ENCODE peak calls at places on chromosome 4, in four cellular contexts. S, L, C and A are unnamed samples. For H3K79me1, the result is how much of the 10 kb centered on the place peaks cover.

GRCh38 chr4:168019019-168019651 is 73.2 kb upstream of the ANXA10 start:
- DNase-seq in S (peak), L (no peak), C (no peak), A (peak)

GRCh38 chr4:33060873-33061542 is 2340.8 kb downstream of the PCDH7 start:
- DNase-seq in S (peak), L (peak), C (peak), A (peak)

GRCh38 chr4:113328514-113328913 is 279.1 kb downstream of the ANK2 start:
- DNase-seq in S (no peak), L (peak), C (peak), A (peak)

GRCh38 chr4:21077967-21078366 is 377.7 kb downstream of the PACRGL start:
- DNase-seq in S (no peak), L (peak), C (no peak), A (peak)

GRCh38 chr4:5460106-5460801 is 248.1 kb downstream of the EVC2 start:
- DNase-seq in S (peak), L (peak), C (peak), A (no peak)

GRCh38 chr4:168794881-168795280 is 215.2 kb downstream of the CBR4 start:
- DNase-seq in S (no peak), L (peak), C (no peak), A (peak)

GRCh38 chr4:124931050-124931449 is 218.5 kb upstream of the ANKRD50 start:
- DNase-seq in S (peak), L (no peak), C (no peak), A (no peak)

GRCh38 chr4:54587516-54587915 is 70.2 kb upstream of the KIT start:
- DNase-seq in S (no peak), L (no peak), C (no peak), A (no peak)

GRCh38 chr4:165583341-165583740 is 204.5 kb downstream of the CPE start:
- DNase-seq in S (no peak), L (no peak), C (no peak), A (no peak)

GRCh38 chr4:101621120-101621519 is 169.4 kb upstream of the BANK1 start:
- DNase-seq in S (peak), L (peak), C (no peak), A (no peak)

GRCh38 chr4:5984843-5985242 is 33.4 kb downstream of the C4orf50 start:
- DNase-seq in S (no peak), L (no peak), C (no peak), A (no peak)

GRCh38 chr4:4941741-4942140 is 77.5 kb downstream of the CYTL1 start:
- DNase-seq in S (no peak), L (no peak), C (no peak), A (no peak)

GRCh38 chr4:184392321-184392720 is 82.0 kb downstream of the IRF2 start:
- DNase-seq in S (no peak), L (no peak), C (no peak), A (no peak)

GRCh38 chr4:56261027-56261426 is 126.3 kb downstream of the AASDH start:
- DNase-seq in S (no peak), L (no peak), C (no peak), A (no peak)

GRCh38 chr4:68404153-68404552 is 43.1 kb upstream of the TMPRSS11E start:
- DNase-seq in S (no peak), L (no peak), C (peak), A (no peak)

GRCh38 chr4:153222790-153223417 is 18.7 kb downstream of the TRIM2 start:
- DNase-seq in S (peak), L (peak), C (peak), A (peak)

GRCh38 chr4:181951265-181951664 is 291.9 kb upstream of the TENM3 start:
- DNase-seq in S (no peak), L (no peak), C (no peak), A (no peak)

GRCh38 chr4:722181-722725 is 16.6 kb downstream of the PCGF3 start:
- DNase-seq in S (no peak), L (no peak), C (no peak), A (no peak)

GRCh38 chr4:721261-722171 is 15.9 kb downstream of the PCGF3 start:
- DNase-seq in S (no peak), L (no peak), C (no peak), A (peak)

GRCh38 chr4:714087-714486 is 8.5 kb downstream of the PCGF3 start:
- DNase-seq in S (no peak), L (no peak), C (no peak), A (no peak)

GRCh38 chr4:718460-718859 is 12.8 kb downstream of the PCGF3 start:
- DNase-seq in S (no peak), L (no peak), C (no peak), A (no peak)

GRCh38 chr4:717601-718320 is 12.1 kb downstream of the PCGF3 start:
- DNase-seq in S (no peak), L (no peak), C (no peak), A (no peak)
- H3K79me1 ChIP-seq in S (under half), L (under half), C (under half), A (under half)

GRCh38 chr4:10104211-10104990 is 12.2 kb downstream of the WDR1 start:
- DNase-seq in S (no peak), L (peak), C (no peak), A (no peak)
- H3K79me1 ChIP-seq in S (under half), L (under half), C (under half), A (under half)

GRCh38 chr4:1241466-1241935 is 7.4 kb downstream of the CTBP1 start:
- DNase-seq in S (no peak), L (no peak), C (no peak), A (no peak)
- H3K79me1 ChIP-seq in S (under half), L (under half), C (under half), A (under half)

GRCh38 chr4:1239949-1240305 is 9.0 kb downstream of the CTBP1 start:
- DNase-seq in S (no peak), L (no peak), C (no peak), A (no peak)

GRCh38 chr4:1243451-1244080 is 5.4 kb downstream of the CTBP1 start:
- DNase-seq in S (no peak), L (no peak), C (no peak), A (no peak)

GRCh38 chr4:1242506-1243450 is 6.2 kb downstream of the CTBP1 start:
- DNase-seq in S (no peak), L (no peak), C (no peak), A (no peak)

GRCh38 chr4:1240721-1241465 is 8.0 kb downstream of the CTBP1 start:
- DNase-seq in S (no peak), L (no peak), C (no peak), A (no peak)

DNA sequence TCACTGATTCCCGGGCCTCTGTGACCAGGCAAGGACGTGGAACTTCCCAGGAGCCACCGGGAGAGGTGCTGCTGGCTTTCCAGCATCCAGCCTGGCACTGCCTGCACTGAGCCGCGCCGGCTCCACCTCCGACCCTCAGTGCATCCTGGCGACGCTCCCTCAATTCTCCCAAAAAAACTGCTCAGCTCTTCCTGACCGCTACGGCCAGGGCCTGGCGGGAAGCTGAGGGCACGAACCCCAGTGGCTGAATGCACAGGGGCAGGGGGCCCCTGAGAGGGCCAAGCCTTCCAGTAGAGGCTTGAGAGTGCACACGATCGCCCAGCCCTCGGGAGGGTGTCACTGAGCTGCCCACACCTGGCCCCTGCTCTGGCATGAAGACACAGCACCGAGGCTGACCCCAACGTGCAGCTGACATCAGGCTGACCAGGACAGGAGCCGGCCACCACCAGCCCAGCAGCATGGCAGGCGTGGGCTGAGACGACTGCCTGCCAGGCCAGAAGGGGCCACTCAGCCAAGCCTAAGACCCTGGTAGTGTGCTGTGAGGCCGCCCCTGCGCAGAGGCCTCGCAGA is 6.9 kb downstream of the CTBP1 start:
- DNase-seq in S (no peak), L (no peak), C (no peak), A (no peak)
- H3K79me1 ChIP-seq in S (under half), L (under half), C (under half), A (under half)

DNA sequence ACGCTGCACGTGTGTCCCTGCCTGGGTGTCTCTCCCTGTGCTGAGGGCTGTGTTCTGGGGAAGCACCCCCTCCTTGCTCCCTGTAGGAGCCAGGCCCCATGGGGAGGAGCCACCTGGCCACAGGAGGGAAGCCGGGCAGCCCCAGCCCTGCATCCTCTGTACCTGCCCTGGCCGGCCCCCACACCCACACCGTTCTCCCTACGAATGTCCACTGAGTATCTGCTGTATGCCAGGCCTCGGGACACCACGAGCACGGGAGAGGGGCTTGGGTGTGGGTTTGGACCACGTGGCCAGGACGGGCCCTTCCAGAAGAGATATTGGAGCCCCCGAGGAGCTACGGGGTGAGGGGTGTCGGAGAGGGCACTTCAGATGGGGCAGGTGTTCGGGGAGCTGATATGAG is 6.3 kb downstream of the FGFRL1 start:
- DNase-seq in S (no peak), L (no peak), C (no peak), A (no peak)
- H3K79me1 ChIP-seq in S (under half), L (half or more), C (under half), A (under half)

GRCh38 chr4:722851-723360 is 17.3 kb downstream of the PCGF3 start:
- DNase-seq in S (no peak), L (no peak), C (no peak), A (no peak)
- H3K79me1 ChIP-seq in S (under half), L (under half), C (under half), A (under half)

GRCh38 chr4:725368-726234 is 20.0 kb downstream of the PCGF3 start:
- DNase-seq in S (no peak), L (no peak), C (no peak), A (no peak)

GRCh38 chr4:724131-724530 is 18.5 kb downstream of the PCGF3 start:
- DNase-seq in S (no peak), L (no peak), C (no peak), A (no peak)

GRCh38 chr4:723706-724105 is 18.1 kb downstream of the PCGF3 start:
- DNase-seq in S (no peak), L (no peak), C (no peak), A (no peak)

DNA sequence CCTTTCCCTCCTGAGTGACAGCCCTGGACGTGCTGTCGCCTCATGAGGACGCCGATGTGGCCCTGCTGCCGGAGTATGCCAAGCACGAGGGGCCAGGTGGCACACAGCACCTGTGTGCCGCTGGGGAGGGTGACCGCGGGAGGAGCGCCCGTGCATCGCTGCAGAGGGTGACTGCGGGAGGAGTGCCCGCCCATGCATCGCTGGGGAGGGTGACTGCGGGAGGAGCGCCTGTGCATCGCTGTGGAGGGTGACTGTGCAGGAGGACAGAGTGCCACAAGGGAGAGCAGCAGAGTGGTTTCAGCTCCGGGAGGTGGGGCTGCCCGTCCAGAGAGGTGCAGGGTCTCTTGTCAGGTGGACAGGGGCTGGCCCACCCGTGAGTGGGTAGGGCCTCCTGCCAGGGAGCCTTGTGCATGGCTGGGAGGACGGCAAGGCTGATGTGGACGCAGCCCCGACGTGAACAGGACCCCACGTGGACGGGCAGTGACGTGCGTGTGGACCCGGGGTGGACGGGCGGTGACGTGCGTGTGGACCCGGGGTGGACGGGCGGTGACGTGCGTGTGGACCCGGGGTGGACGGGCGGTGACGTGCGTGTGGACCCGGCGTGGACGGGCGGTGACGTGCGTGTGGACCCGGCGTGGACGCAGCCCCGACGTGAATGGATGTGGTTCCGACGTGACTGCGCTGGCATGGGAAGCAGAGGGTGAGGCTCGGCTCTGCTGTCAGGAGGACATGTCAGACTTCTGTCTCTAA is 14.7 kb downstream of the PCGF3 start:
- DNase-seq in S (no peak), L (no peak), C (no peak), A (no peak)
- H3K79me1 ChIP-seq in S (under half), L (under half), C (under half), A (under half)

GRCh38 chr4:1018147-1019020 is 7.0 kb downstream of the FGFRL1 start:
- DNase-seq in S (no peak), L (no peak), C (no peak), A (no peak)
- H3K79me1 ChIP-seq in S (under half), L (half or more), C (under half), A (under half)